ENCODE peak calls at places on chromosomes 11 and 22, in eight cellular contexts. V is amniotic stem cell; S is renal cortical epithelial cell; B is stimulated activated CD4-positive, alpha-beta T cell treated with anti-CD3 and anti-CD28 coated beads, Interleukin-15, amount 100 ng/mL, for 1 hour; N is NCI-H524 treated with DMSO at 0.1 percent for 48 hours; X is skeletal muscle cell; L is adrenal gland; K is naive thymus-derived CD8-positive, alpha-beta T cell. U is an unnamed sample.

GRCh38 chr11:61686469-61686868 is 6.3 kb downstream of the DAGLA start:
- DNase-seq in L (no peak), K (no peak), V (no peak), X (no peak), S (no peak), N (no peak), B (no peak), U (no peak)

GRCh38 chr11:32586576-32587190 is 3.1 kb downstream of the EIF3M start:
- DNase-seq in L (no peak), X (no peak), N (no peak), S (peak; percentile 34), B (no peak), V (no peak), K (no peak), U (no peak)

GRCh38 chr11:69635210-69635609 is 5.7 kb upstream of the CCND1 start:
- DNase-seq in K (no peak), N (no peak), S (no peak), V (no peak), L (no peak), X (no peak), B (no peak), U (no peak)

GRCh38 chr22:48574776-48575566 is 1252.7 kb downstream of the BRD1 start:
- DNase-seq in V (no peak), B (no peak), X (no peak), K (no peak), S (no peak), N (no peak), L (no peak), U (peak; percentile 20)

GRCh38 chr11:116192509-116193206 is 580.1 kb downstream of the BUD13 start:
- DNase-seq in L (no peak), K (no peak), V (no peak), X (no peak), S (no peak), B (no peak), N (no peak), U (no peak)

GRCh38 chr11:119509969-119510401 is 87.0 kb upstream of the THY1 start:
- DNase-seq in K (no peak), L (peak; percentile 89), X (peak; percentile 77), N (no peak), V (peak; percentile 67), B (no peak), S (peak; percentile 56), U (peak; percentile 85)

GRCh38 chr22:42269407-42270177 is 861 bp downstream of the TCF20 start:
- DNase-seq in S (peak; percentile 21), X (no peak), L (peak; percentile 49), V (peak; percentile 21), B (peak; percentile 52), K (peak; percentile 62), N (no peak), U (peak; percentile 53)

GRCh38 chr11:125807909-125808308 is 20.0 kb downstream of the PATE3 start:
- DNase-seq in K (no peak), N (no peak), X (no peak), V (no peak), B (no peak), S (no peak), L (no peak), U (no peak)

GRCh38 chr11:113249491-113249763 is 65.0 kb upstream of the TTC12 start:
- DNase-seq in K (no peak), S (no peak), X (no peak), V (no peak), B (no peak), N (no peak), L (no peak), U (no peak)

GRCh38 chr11:76094729-76095128 is 111.6 kb downstream of the WNT11 start:
- DNase-seq in V (no peak), B (no peak), L (no peak), K (no peak), S (no peak), X (no peak), N (no peak), U (no peak)

GRCh38 chr11:35009191-35009940 is 92.9 kb downstream of the PDHX start:
- DNase-seq in X (peak; percentile 65), S (peak; percentile 95), N (no peak), V (no peak), L (peak; percentile 62), B (no peak), K (no peak), U (no peak)

GRCh38 chr11:135036488-135037297 is 624.7 kb upstream of the B3GAT1 start:
- DNase-seq in S (no peak), X (no peak), K (no peak), N (no peak), B (no peak), V (no peak), L (no peak), U (no peak)

GRCh38 chr22:38257170-38257569 is 15.6 kb downstream of the TMEM184B start:
- DNase-seq in N (no peak), S (no peak), B (no peak), K (no peak), V (peak; percentile 57), L (peak; percentile 68), X (no peak), U (no peak)

GRCh38 chr11:121958978-121959340 is 157.1 kb downstream of the BLID start:
- DNase-seq in S (no peak), B (no peak), N (no peak), L (no peak), V (no peak), K (no peak), X (no peak), U (no peak)

GRCh38 chr11:46541593-46542371 is 52.0 kb downstream of the AMBRA1 start:
- DNase-seq in L (peak; percentile 77), X (no peak), B (no peak), V (no peak), S (no peak), N (no peak), K (no peak), U (no peak)